ENCODE peak calls at places on chromosomes 1 and 21, in six cellular contexts. P is putamen; A is SJSA1; B is left lobe of liver; G is stimulated activated CD8-positive, alpha-beta memory T cell treated with anti-CD3 and anti-CD28 coated beads, Interleukin-7, amount 100 ng/mL, for 24 hours; Y is AG08396. D is an unnamed sample.

GRCh38 chr1:29180497-29181412 is 945 bp downstream of the SRSF4 start:
- DNase-seq in A (no peak), P (no peak), B (no peak), G (no peak), Y (no peak), D (no peak)

GRCh38 chr1:40384413-40384762 is 10.9 kb downstream of the SMAP2 start:
- DNase-seq in P (no peak), Y (no peak), A (no peak), B (no peak), G (no peak), D (no peak)

GRCh38 chr1:154718566-154718965 is 110.6 kb upstream of the ADAR start:
- DNase-seq in P (no peak), G (no peak), A (no peak), Y (no peak), B (no peak), D (no peak)

GRCh38 chr21:29155118-29155932 is 24.9 kb downstream of the MAP3K7CL start:
- DNase-seq in Y (peak), A (peak), B (no peak), G (no peak), P (peak), D (peak)

GRCh38 chr1:93569479-93569878 is 112.2 kb downstream of the BCAR3 start:
- DNase-seq in A (no peak), Y (no peak), P (no peak), B (no peak), G (no peak), D (no peak)

GRCh38 chr1:64268653-64269557 is 65.5 kb downstream of the UBE2U start:
- DNase-seq in G (peak), A (peak), P (peak), Y (peak), B (peak), D (peak)

GRCh38 chr1:38127432-38127831 is 80.8 kb upstream of the POU3F1 start:
- DNase-seq in B (no peak), P (no peak), A (no peak), Y (no peak), G (no peak), D (peak)

GRCh38 chr1:30425046-30425445 is 298.3 kb downstream of the MATN1 start:
- DNase-seq in Y (no peak), G (no peak), A (peak), P (no peak), B (no peak), D (peak)

GRCh38 chr1:78586572-78586971 is 33.7 kb upstream of the IFI44L start:
- DNase-seq in G (no peak), Y (peak), A (no peak), P (no peak), B (no peak), D (peak)

GRCh38 chr1:62070384-62071011 is 124.2 kb upstream of the L1TD1 start:
- DNase-seq in A (no peak), Y (no peak), G (no peak), B (no peak), P (no peak), D (peak)

GRCh38 chr1:154743536-154744036 is 126.5 kb downstream of the KCNN3 start:
- DNase-seq in A (no peak), Y (no peak), G (no peak), P (no peak), B (peak), D (no peak)

GRCh38 chr1:84117868-84118267 is 26.2 kb upstream of the PRKACB start:
- DNase-seq in Y (peak), P (no peak), A (no peak), G (no peak), B (no peak), D (peak)

GRCh38 chr1:178004926-178005391 is 35.1 kb upstream of the SEC16B start:
- DNase-seq in B (no peak), Y (no peak), P (peak), G (no peak), A (no peak), D (peak)

GRCh38 chr1:229344937-229345684 is 2.3 kb upstream of the CCSAP start:
- DNase-seq in A (no peak), G (no peak), Y (no peak), P (no peak), B (no peak), D (no peak)

GRCh38 chr21:17580319-17580718 is 32.4 kb downstream of the BTG3 start:
- DNase-seq in G (no peak), B (no peak), Y (no peak), A (no peak), P (no peak), D (no peak)

GRCh38 chr1:150972417-150972940 is 2.2 kb downstream of the CERS2 start:
- DNase-seq in Y (no peak), G (no peak), P (no peak), B (peak), A (no peak), D (no peak)

GRCh38 chr21:32994305-32994704 is 31.4 kb upstream of the OLIG2 start:
- DNase-seq in G (no peak), B (no peak), P (no peak), A (no peak), Y (peak), D (peak)

GRCh38 chr1:82269466-82269865 is 468.7 kb downstream of the ADGRL2 start:
- DNase-seq in B (no peak), A (no peak), Y (peak), G (no peak), P (no peak), D (peak)

GRCh38 chr1:236608930-236609726 is 4.8 kb upstream of the HEATR1 start:
- DNase-seq in G (no peak), B (peak), A (peak), P (peak), Y (peak), D (peak)

GRCh38 chr1:2199042-2199810 is 4.7 kb upstream of the FAAP20 start:
- DNase-seq in A (peak), G (peak), P (peak), Y (peak), B (peak), D (peak)

GRCh38 chr1:214683596-214683995 is 80.6 kb downstream of the CENPF start:
- DNase-seq in A (no peak), Y (no peak), G (no peak), B (no peak), P (no peak), D (no peak)

D was measured in AG20443.